ENCODE peak calls at places on chromosome 15, in nine cellular contexts. U is fibroblast of pulmonary artery; H is T-helper 9 cell; V is stimulated activated CD4-positive, alpha-beta T cell treated with anti-CD3 and anti-CD28 coated beads, Interleukin-15, amount 100 ng/mL, for 24 hours; R is epithelial cell of esophagus; B is HT1080; N is H9; J is M059J; K is head of caudate nucleus. O is an unnamed sample.

GRCh38 chr15:29687204-29687768 is 135.0 kb downstream of the TJP1 start:
- DNase-seq in J (no peak), H (no peak), U (no peak), B (no peak), K (peak), N (no peak), V (no peak), R (no peak), O (no peak)

GRCh38 chr15:40953713-40954074 is 423 bp downstream of the CHAC1 start:
- DNase-seq in V (no peak), H (no peak), U (no peak), J (no peak), B (no peak), N (no peak), R (no peak), K (no peak), O (no peak)

GRCh38 chr15:82044373-82045178 is 1.2 kb downstream of the MEX3B start:
- DNase-seq in H (peak), B (peak), V (peak), N (peak), R (peak), J (peak), K (peak), U (peak), O (peak)

GRCh38 chr15:75864213-75865059 is 21.2 kb downstream of the UBE2Q2 start:
- DNase-seq in H (no peak), B (no peak), N (no peak), J (no peak), R (no peak), V (no peak), U (no peak), K (no peak), O (peak)

GRCh38 chr15:70528270-70528706 is 235.1 kb downstream of the UACA start:
- DNase-seq in H (peak), J (peak), N (peak), R (no peak), K (no peak), B (peak), V (peak), U (peak), O (peak)

GRCh38 chr15:65916664-65917406 is 47.5 kb downstream of the RAB11A start:
- DNase-seq in J (peak), R (peak), N (peak), V (peak), H (no peak), B (peak), U (peak), K (peak), O (peak)

GRCh38 chr15:64209680-64210334 is 47.0 kb upstream of the PPIB start:
- DNase-seq in K (no peak), R (peak), U (peak), V (no peak), H (no peak), J (peak), N (no peak), B (peak), O (peak)

GRCh38 chr15:90643301-90643632 is 73.9 kb upstream of the BLM start:
- DNase-seq in K (no peak), J (no peak), B (no peak), N (no peak), H (no peak), R (no peak), V (no peak), U (no peak), O (no peak)

GRCh38 chr15:33852570-33852969 is 115.7 kb upstream of the CHRM5 start:
- DNase-seq in U (peak), N (no peak), K (no peak), B (peak), J (peak), R (peak), V (no peak), H (no peak), O (no peak)

GRCh38 chr15:68272797-68273271 is 4.7 kb upstream of the FEM1B start:
- DNase-seq in V (no peak), N (no peak), K (no peak), U (peak), H (no peak), J (peak), R (peak), B (peak), O (no peak)

GRCh38 chr15:85889956-85890619 is 95.4 kb upstream of the KLHL25 start:
- DNase-seq in K (no peak), H (no peak), N (no peak), U (no peak), R (no peak), V (no peak), J (no peak), B (no peak), O (no peak)

GRCh38 chr15:57635300-57635944 is 43.7 kb downstream of the MYZAP start:
- DNase-seq in H (no peak), U (no peak), J (no peak), N (no peak), K (no peak), B (no peak), V (no peak), R (no peak), O (no peak)

GRCh38 chr15:72312605-72313447 is 7.1 kb downstream of the CELF6 start:
- DNase-seq in R (peak), B (peak), V (peak), U (peak), K (peak), J (peak), N (peak), H (peak), O (peak)

GRCh38 chr15:76108021-76108723 is 48.4 kb downstream of the TMEM266 start:
- DNase-seq in J (no peak), H (no peak), V (no peak), U (no peak), K (peak), R (no peak), B (no peak), N (no peak), O (no peak)

GRCh38 chr15:81235781-81236507 is 39.3 kb downstream of the IL16 start:
- DNase-seq in J (peak), N (no peak), U (peak), R (peak), H (no peak), B (peak), V (peak), K (no peak), O (peak)

GRCh38 chr15:77069521-77070121 is 1.3 kb downstream of the TSPAN3 start:
- DNase-seq in U (no peak), V (no peak), R (peak), N (no peak), J (no peak), K (peak), B (no peak), H (no peak), O (peak)

GRCh38 chr15:31489281-31489680 is 162.6 kb downstream of the KLF13 start:
- DNase-seq in V (no peak), R (no peak), B (no peak), H (no peak), N (peak), U (no peak), K (no peak), J (no peak), O (no peak)

GRCh38 chr15:61556037-61556648 is 327.0 kb upstream of the RORA start:
- DNase-seq in R (peak), V (no peak), B (peak), N (no peak), H (no peak), J (peak), K (no peak), U (peak), O (no peak)

GRCh38 chr15:84992157-84992940 is 10.7 kb downstream of the PDE8A start:
- DNase-seq in K (no peak), H (no peak), U (peak), R (peak), J (peak), B (peak), N (no peak), V (peak), O (peak)

GRCh38 chr15:50740955-50741354 is 24.6 kb downstream of the SPPL2A start:
- DNase-seq in U (no peak), B (no peak), V (no peak), H (no peak), N (no peak), R (no peak), J (no peak), K (no peak), O (no peak)

GRCh38 chr15:79373728-79374127 is 58.4 kb upstream of the MINAR1 start:
- DNase-seq in J (no peak), V (no peak), R (no peak), U (no peak), B (no peak), N (no peak), K (no peak), H (no peak), O (no peak)

GRCh38 chr15:64507845-64508244 is 47.5 kb downstream of the ZNF609 start:
- DNase-seq in V (no peak), N (no peak), B (no peak), U (no peak), K (no peak), H (no peak), J (no peak), R (no peak), O (no peak)

GRCh38 chr15:84811828-84812227 is 5.3 kb upstream of the ALPK3 start:
- DNase-seq in B (no peak), U (no peak), R (no peak), V (no peak), K (no peak), H (no peak), J (no peak), N (no peak), O (no peak)

GRCh38 chr15:38054488-38054887 is 120.0 kb downstream of the TMCO5A start:
- DNase-seq in U (peak), V (no peak), K (no peak), J (peak), H (no peak), B (peak), N (no peak), R (peak), O (no peak)

GRCh38 chr15:69526696-69527095 is 74.1 kb downstream of the RPLP1 start:
- DNase-seq in R (no peak), K (no peak), J (no peak), B (no peak), V (no peak), N (peak), H (no peak), U (no peak), O (no peak)

GRCh38 chr15:66595937-66596545 is 30.2 kb upstream of the LCTL start:
- DNase-seq in H (no peak), K (no peak), N (no peak), U (no peak), B (no peak), V (no peak), R (peak), J (no peak), O (no peak)

GRCh38 chr15:78691167-78691872 is 50.3 kb upstream of the CHRNB4 start:
- DNase-seq in N (no peak), J (no peak), B (no peak), H (no peak), V (no peak), U (no peak), R (no peak), K (no peak), O (no peak)

GRCh38 chr15:68578175-68578959 is 426 bp upstream of the CORO2B start:
- DNase-seq in K (peak), R (peak), H (no peak), V (peak), J (peak), N (peak), B (peak), U (peak), O (no peak)

GRCh38 chr15:75156306-75157215 is 45.1 kb upstream of the C15orf39 start:
- DNase-seq in V (no peak), H (no peak), N (peak), J (no peak), B (no peak), U (no peak), R (no peak), K (no peak), O (no peak)

GRCh38 chr15:61083081-61083780 is 145.9 kb downstream of the RORA start:
- DNase-seq in V (no peak), N (no peak), U (no peak), R (no peak), K (no peak), B (no peak), H (no peak), J (no peak), O (no peak)

GRCh38 chr15:73375755-73376305 is 7.1 kb upstream of the HCN4 start:
- DNase-seq in N (no peak), B (no peak), R (no peak), K (no peak), J (peak), V (no peak), H (no peak), U (no peak), O (no peak)

GRCh38 chr15:68210821-68211655 is 5.9 kb upstream of the CALML4 start:
- DNase-seq in K (peak), J (no peak), H (peak), U (peak), V (peak), R (peak), N (peak), B (no peak), O (peak)

GRCh38 chr15:60858511-60859085 is 370.5 kb downstream of the RORA start:
- DNase-seq in B (no peak), H (no peak), J (no peak), V (no peak), U (no peak), K (no peak), R (no peak), N (peak), O (no peak)

GRCh38 chr15:64897345-64897985 is 14.2 kb upstream of the ANKDD1A start:
- DNase-seq in N (no peak), B (peak), H (no peak), J (peak), R (peak), U (peak), V (no peak), K (no peak), O (peak)

GRCh38 chr15:59355730-59356129 is 16.9 kb downstream of the MYO1E start:
- DNase-seq in R (no peak), H (no peak), V (no peak), N (no peak), J (no peak), B (no peak), U (no peak), K (no peak), O (no peak)

GRCh38 chr15:40254452-40254851 is 15.6 kb downstream of the PAK6 start:
- DNase-seq in R (no peak), H (no peak), B (no peak), U (no peak), V (no peak), N (no peak), J (no peak), K (no peak), O (no peak)